ENCODE peak calls at places on chromosomes 1 and 21, in nine cellular contexts. N is GM18507; B is Calu3; S is GM20000; E is GM04504; X is amygdala; I is activated T-helper 9 cell treated with anti-CD3 and anti-CD28 coated beads, Interleukin-2, amount 50 U/mL, for 16 hours; U is heart left ventricle; W is T-cell. Z is an unnamed sample.

GRCh38 chr21:45769896-45770295 is 126.4 kb downstream of the PCBP3 start:
- DNase-seq in N (no peak), B (no peak), S (no peak), E (no peak), X (no peak), I (no peak), U (peak), W (no peak), Z (no peak)

GRCh38 chr1:15090373-15090772 is 63.2 kb upstream of the TMEM51 start:
- DNase-seq in N (no peak), B (peak), S (no peak), E (no peak), X (no peak), I (no peak), U (peak), W (no peak), Z (no peak)

GRCh38 chr21:34986561-34987533 is 62.3 kb downstream of the RUNX1 start:
- DNase-seq in N (peak), B (peak), S (peak), E (no peak), X (no peak), I (peak), U (no peak), W (peak), Z (no peak)

GRCh38 chr1:100545855-100546254 is 7.9 kb downstream of the GPR88 start:
- DNase-seq in N (no peak), B (no peak), S (no peak), E (no peak), X (no peak), I (no peak), U (no peak), W (no peak), Z (no peak)

GRCh38 chr1:26701995-26702679 is 6.3 kb downstream of the ARID1A start:
- DNase-seq in N (no peak), B (no peak), S (no peak), E (no peak), X (no peak), I (no peak), U (no peak), W (no peak), Z (no peak)

GRCh38 chr1:237736372-237737029 is 154.2 kb downstream of the ZP4 start:
- DNase-seq in N (no peak), B (peak), S (no peak), E (no peak), X (no peak), I (no peak), U (no peak), W (no peak), Z (no peak)

GRCh38 chr21:45996311-45997204 is 15.0 kb downstream of the COL6A1 start:
- DNase-seq in N (no peak), B (no peak), S (no peak), E (no peak), X (no peak), I (no peak), U (peak), W (no peak), Z (no peak)

GRCh38 chr1:16352842-16353535 is 709 bp upstream of the FBXO42 start:
- DNase-seq in N (no peak), B (peak), S (no peak), E (no peak), X (no peak), I (no peak), U (no peak), W (no peak), Z (no peak)

GRCh38 chr1:59678809-59679228 is 135.9 kb upstream of the HOOK1 start:
- DNase-seq in N (no peak), B (peak), S (no peak), E (peak), X (no peak), I (no peak), U (no peak), W (no peak), Z (no peak)

GRCh38 chr1:155929057-155929456 is 5.2 kb downstream of the KHDC4 start:
- DNase-seq in N (no peak), B (no peak), S (no peak), E (no peak), X (no peak), I (no peak), U (no peak), W (no peak), Z (no peak)

GRCh38 chr1:21922103-21923014 is 14.8 kb downstream of the HSPG2 start:
- DNase-seq in N (no peak), B (no peak), S (no peak), E (no peak), X (no peak), I (no peak), U (no peak), W (no peak), Z (no peak)

GRCh38 chr1:113390871-113391642 is 742 bp downstream of the MAGI3 start:
- DNase-seq in N (no peak), B (peak), S (peak), E (no peak), X (no peak), I (peak), U (peak), W (peak), Z (peak)

GRCh38 chr1:172138636-172139035 is 281.8 kb upstream of the C1orf105 start:
- DNase-seq in N (no peak), B (no peak), S (no peak), E (no peak), X (no peak), I (no peak), U (no peak), W (no peak), Z (no peak)

GRCh38 chr1:41977329-41977728 is 58.6 kb upstream of the HIVEP3 start:
- DNase-seq in N (no peak), B (peak), S (no peak), E (no peak), X (no peak), I (no peak), U (no peak), W (no peak), Z (no peak)

GRCh38 chr1:179334440-179334839 is 31.3 kb upstream of the AXDND1 start:
- DNase-seq in N (no peak), B (no peak), S (no peak), E (no peak), X (no peak), I (no peak), U (no peak), W (no peak), Z (no peak)

GRCh38 chr1:10132852-10133251 is 77.5 kb upstream of the KIF1B start:
- DNase-seq in N (no peak), B (no peak), S (no peak), E (no peak), X (no peak), I (no peak), U (no peak), W (no peak), Z (no peak)

GRCh38 chr1:53294557-53294956 is 33.3 kb downstream of the LRP8 start:
- DNase-seq in N (no peak), B (no peak), S (peak), E (peak), X (no peak), I (peak), U (no peak), W (no peak), Z (no peak)

GRCh38 chr1:223708651-223709268 is 3.6 kb upstream of the CAPN2 start:
- DNase-seq in N (no peak), B (no peak), S (no peak), E (no peak), X (no peak), I (no peak), U (no peak), W (no peak), Z (no peak)

GRCh38 chr1:73617145-73617544 is 580.8 kb downstream of the LRRIQ3 start:
- DNase-seq in N (no peak), B (no peak), S (no peak), E (no peak), X (no peak), I (no peak), U (no peak), W (no peak), Z (no peak)

GRCh38 chr1:117169871-117170596 is 40.7 kb downstream of the VTCN1 start:
- DNase-seq in N (no peak), B (no peak), S (no peak), E (no peak), X (no peak), I (no peak), U (no peak), W (no peak), Z (no peak)

GRCh38 chr1:44707112-44707881 is 23.7 kb downstream of the RNU5D-1 start:
- DNase-seq in N (no peak), B (no peak), S (no peak), E (peak), X (no peak), I (no peak), U (no peak), W (no peak), Z (no peak)

GRCh38 chr1:235650341-235651169 is 971 bp upstream of the GNG4 start:
- DNase-seq in N (no peak), B (peak), S (peak), E (no peak), X (no peak), I (no peak), U (no peak), W (no peak), Z (no peak)

GRCh38 chr1:224879404-224879803 is 50.1 kb upstream of the DNAH14 start:
- DNase-seq in N (no peak), B (no peak), S (no peak), E (peak), X (no peak), I (no peak), U (no peak), W (no peak), Z (no peak)

GRCh38 chr21:46208761-46209721 is 19.5 kb downstream of the LSS start:
- DNase-seq in N (no peak), B (no peak), S (no peak), E (no peak), X (no peak), I (no peak), U (peak), W (no peak), Z (no peak)

GRCh38 chr1:230308039-230308438 is 118.1 kb downstream of the PGBD5 start:
- DNase-seq in N (no peak), B (peak), S (no peak), E (peak), X (no peak), I (no peak), U (peak), W (no peak), Z (no peak)